ENCODE peak calls at places on chromosomes 16 and 17, in nine cellular contexts. N, P, X, E, F, B, T, A and Z are unnamed samples.

GRCh38 chr17:1168537-1169234 is 11.1 kb downstream of the ABR start:
- DNase-seq in A (no peak), X (no peak), E (no peak), B (no peak), T (no peak), F (no peak), N (no peak), P (no peak), Z (no peak)

GRCh38 chr17:48513097-48513496 is 17.7 kb downstream of the HOXB1 start:
- DNase-seq in P (no peak), N (no peak), A (no peak), T (no peak), X (no peak), B (peak), E (no peak), F (no peak), Z (no peak)

GRCh38 chr17:65527857-65528591 is 33.4 kb downstream of the AXIN2 start:
- DNase-seq in X (no peak), A (peak), F (no peak), T (no peak), B (peak), N (no peak), E (no peak), P (no peak), Z (no peak)

GRCh38 chr17:59105852-59106462 is 723 bp downstream of the TRIM37 start:
- DNase-seq in X (peak), A (peak), P (peak), T (no peak), F (peak), N (peak), E (peak), B (peak), Z (peak)

GRCh38 chr17:70078994-70079531 is 4.0 kb downstream of the KCNJ16 start:
- DNase-seq in F (no peak), X (no peak), E (no peak), B (no peak), P (no peak), A (no peak), T (no peak), N (no peak), Z (no peak)

GRCh38 chr16:2842340-2843000 is 12.4 kb downstream of the ZG16B start:
- DNase-seq in X (no peak), N (no peak), T (no peak), E (no peak), A (peak), F (peak), B (peak), P (peak), Z (peak)

GRCh38 chr17:45748911-45749310 is 35.2 kb upstream of the CRHR1 start:
- DNase-seq in B (no peak), N (no peak), A (no peak), T (no peak), E (no peak), X (no peak), F (no peak), P (no peak), Z (no peak)

GRCh38 chr17:18233803-18234518 is 8.5 kb downstream of the LLGL1 start:
- DNase-seq in N (no peak), E (no peak), P (no peak), B (no peak), T (no peak), X (no peak), A (no peak), F (no peak), Z (no peak)

GRCh38 chr17:48139948-48140347 is 32.4 kb downstream of the SNX11 start:
- DNase-seq in F (no peak), X (no peak), B (no peak), N (no peak), T (no peak), E (no peak), P (no peak), A (no peak), Z (no peak)

GRCh38 chr17:44094701-44095387 is 24.3 kb downstream of the G6PC3 start:
- DNase-seq in N (no peak), B (no peak), A (no peak), T (no peak), P (no peak), E (no peak), X (peak), F (no peak), Z (no peak)

GRCh38 chr16:678858-679807 is 1.1 kb upstream of the STUB1 start:
- DNase-seq in T (no peak), N (no peak), P (peak), B (peak), E (peak), A (peak), X (peak), F (peak), Z (no peak)

GRCh38 chr16:648071-648785 is 937 bp upstream of the WDR90 start:
- DNase-seq in P (no peak), A (no peak), F (no peak), B (peak), T (no peak), N (no peak), E (peak), X (no peak), Z (no peak)

GRCh38 chr16:4673387-4674046 is 19.8 kb upstream of the NUDT16L1 start:
- DNase-seq in X (no peak), F (no peak), E (no peak), A (no peak), N (no peak), B (no peak), T (no peak), P (peak), Z (no peak)

GRCh38 chr17:70969540-70970034 is 800.3 kb downstream of the KCNJ2 start:
- DNase-seq in N (no peak), F (no peak), A (no peak), P (no peak), T (no peak), X (no peak), E (no peak), B (no peak), Z (no peak)

GRCh38 chr17:75476752-75477492 is 20.5 kb downstream of the TMEM94 start:
- DNase-seq in E (no peak), X (no peak), P (no peak), A (peak), B (peak), N (no peak), T (no peak), F (no peak), Z (no peak)

GRCh38 chr17:42554250-42555121 is 1.8 kb downstream of the HSD17B1 start:
- DNase-seq in E (peak), X (peak), N (peak), T (no peak), F (peak), B (peak), P (peak), A (peak), Z (peak)

GRCh38 chr17:19718613-19719364 is 2.4 kb upstream of the SLC47A2 start:
- DNase-seq in P (no peak), T (no peak), X (no peak), N (no peak), F (no peak), E (no peak), A (no peak), B (peak), Z (no peak)

GRCh38 chr16:85052536-85052935 is 24.9 kb downstream of the KIAA0513 start:
- DNase-seq in T (no peak), N (no peak), P (no peak), X (no peak), B (no peak), E (no peak), A (no peak), F (no peak), Z (no peak)

GRCh38 chr17:37182786-37183185 is 193.0 kb upstream of the C17orf78 start:
- DNase-seq in X (peak), B (no peak), P (no peak), A (no peak), F (no peak), T (no peak), N (no peak), E (no peak), Z (no peak)

GRCh38 chr17:59756236-59756818 is 48.9 kb downstream of the VMP1 start:
- DNase-seq in N (no peak), B (no peak), X (peak), F (no peak), E (no peak), P (no peak), A (no peak), T (peak), Z (no peak)

GRCh38 chr16:68987734-68988457 is 117.6 kb upstream of the HAS3 start:
- DNase-seq in N (no peak), A (no peak), T (no peak), X (no peak), P (no peak), F (no peak), B (no peak), E (no peak), Z (no peak)

GRCh38 chr16:55512941-55513340 is 4.1 kb downstream of the LPCAT2 start:
- DNase-seq in B (no peak), T (no peak), F (no peak), X (no peak), A (no peak), N (no peak), E (no peak), P (no peak), Z (no peak)

GRCh38 chr16:75252946-75253911 is 1.8 kb upstream of the BCAR1 start:
- DNase-seq in A (no peak), X (peak), N (no peak), E (no peak), P (peak), B (no peak), T (no peak), F (no peak), Z (no peak)

GRCh38 chr16:1152651-1153259 is at the start of gene CACNA1H:
- DNase-seq in N (no peak), E (no peak), A (no peak), X (no peak), P (peak), B (no peak), F (peak), T (no peak), Z (peak)

GRCh38 chr16:57186630-57187507 is 740 bp downstream of the RSPRY1 start:
- DNase-seq in N (no peak), X (peak), T (no peak), P (peak), B (peak), A (no peak), E (peak), F (no peak), Z (peak)

GRCh38 chr17:49227436-49228261 is 2.9 kb downstream of the PHOSPHO1 start:
- DNase-seq in E (peak), B (peak), N (peak), A (peak), T (peak), X (peak), P (peak), F (peak), Z (peak)

GRCh38 chr16:13012591-13012990 is 111.2 kb downstream of the SHISA9 start:
- DNase-seq in N (no peak), A (no peak), P (no peak), F (no peak), X (no peak), E (no peak), B (no peak), T (no peak), Z (no peak)

GRCh38 chr17:77436058-77436442 is 295.3 kb downstream of the SEC14L1 start:
- DNase-seq in E (no peak), F (no peak), A (no peak), T (no peak), N (no peak), B (no peak), P (no peak), X (peak), Z (no peak)

GRCh38 chr17:7955414-7956042 is 23.5 kb downstream of the CNTROB start:
- DNase-seq in T (no peak), P (no peak), F (no peak), X (no peak), E (no peak), N (no peak), B (no peak), A (no peak), Z (no peak)

GRCh38 chr17:9465216-9465921 is 110.3 kb downstream of the STX8 start:
- DNase-seq in N (no peak), P (no peak), F (no peak), B (peak), A (no peak), T (peak), X (peak), E (no peak), Z (no peak)

GRCh38 chr17:75637561-75637960 is 4.3 kb downstream of the SMIM5 start:
- DNase-seq in B (no peak), T (no peak), P (peak), X (no peak), A (no peak), F (no peak), E (no peak), N (no peak), Z (no peak)

GRCh38 chr16:31436221-31437045 is 6.2 kb downstream of the ZNF843 start:
- DNase-seq in N (no peak), T (no peak), F (no peak), E (no peak), X (no peak), A (no peak), P (no peak), B (no peak), Z (no peak)

GRCh38 chr16:88377961-88378360 is 4.8 kb upstream of the ZNF469 start:
- DNase-seq in X (no peak), A (peak), B (no peak), F (no peak), P (peak), T (no peak), E (no peak), N (no peak), Z (no peak)

GRCh38 chr16:81558444-81559175 is 114.0 kb downstream of the CMIP start:
- DNase-seq in B (peak), A (no peak), E (peak), F (no peak), P (no peak), T (no peak), X (no peak), N (no peak), Z (no peak)

GRCh38 chr17:73194514-73195222 is 1.8 kb downstream of the COG1 start:
- DNase-seq in N (no peak), B (no peak), F (no peak), A (no peak), T (no peak), E (no peak), X (peak), P (no peak), Z (no peak)